ENCODE peak calls at places on chromosomes 4 and X, in nine cellular contexts. E is Caki2; K is stimulated activated CD4-positive, alpha-beta T cell treated with anti-CD3 and anti-CD28 coated beads, Interleukin-1b, Interleukin-23, amount 100 ng/mL, for 1 hour; V is SK-MEL-5; D is IMR-90; N is iris pigment epithelial cell; P is HEK293T; C is nephron progenitor cell; Q is PC-9. R is an unnamed sample.

GRCh38 chr4:7237863-7238262 is 45.5 kb downstream of the SORCS2 start:
- DNase-seq in E (no peak), K (no peak), V (no peak), D (peak; percentile 15), N (no peak), P (no peak), C (no peak), Q (no peak), R (no peak)

GRCh38 chr4:154719087-154719486 is 24.7 kb upstream of the LRAT start:
- DNase-seq in E (peak; percentile 54), K (no peak), V (peak; percentile 47), D (no peak), N (peak; percentile 79), P (no peak), C (no peak), Q (no peak), R (no peak)

GRCh38 chr4:127623755-127624087 is 9.0 kb upstream of the INTU start:
- DNase-seq in E (no peak), K (no peak), V (no peak), D (peak; percentile 41), N (peak; percentile 34), P (no peak), C (peak; percentile 34), Q (peak; percentile 8), R (no peak)

GRCh38 chrX:46912098-46912672 is at the start of gene JADE3:
- DNase-seq in E (peak; percentile 82), K (no peak), V (peak; percentile 74), D (peak; percentile 56), N (peak; percentile 67), P (peak; percentile 71), C (peak; percentile 81), Q (peak; percentile 68), R (no peak)

GRCh38 chrX:10821293-10821692 is 200.9 kb upstream of the MID1 start:
- DNase-seq in E (no peak), K (no peak), V (peak; percentile 0), D (no peak), N (no peak), P (no peak), C (no peak), Q (no peak), R (no peak)

GRCh38 chr4:76782837-76783236 is 115.1 kb downstream of the SOWAHB start:
- DNase-seq in E (no peak), K (no peak), V (no peak), D (peak; percentile 85), N (peak; percentile 90), P (no peak), C (no peak), Q (no peak), R (no peak)

GRCh38 chr4:23290656-23291055 is 597.9 kb downstream of the GBA3 start:
- DNase-seq in E (peak; percentile 88), K (no peak), V (peak; percentile 5), D (no peak), N (no peak), P (no peak), C (no peak), Q (peak; percentile 50), R (no peak)

GRCh38 chrX:53211391-53211978 is 13.5 kb downstream of the KDM5C start:
- DNase-seq in E (no peak), K (no peak), V (no peak), D (peak; percentile 61), N (peak; percentile 43), P (no peak), C (no peak), Q (no peak), R (no peak)

GRCh38 chr4:53522334-53522733 is 69.0 kb downstream of the LNX1 start:
- DNase-seq in E (no peak), K (no peak), V (no peak), D (peak; percentile 32), N (no peak), P (no peak), C (no peak), Q (no peak), R (no peak)

GRCh38 chr4:51858605-51859211 is 15.8 kb downstream of the DCUN1D4 start:
- DNase-seq in E (no peak), K (no peak), V (no peak), D (peak; percentile 43), N (peak; percentile 11), P (no peak), C (no peak), Q (no peak), R (no peak)

GRCh38 chrX:53194308-53194707 is 30.7 kb downstream of the KDM5C start:
- DNase-seq in E (no peak), K (no peak), V (no peak), D (no peak), N (no peak), P (no peak), C (no peak), Q (no peak), R (no peak)

GRCh38 chr4:123877561-123877960 is 481.0 kb downstream of the SPRY1 start:
- DNase-seq in E (no peak), K (no peak), V (no peak), D (peak; percentile 40), N (peak; percentile 79), P (no peak), C (no peak), Q (no peak), R (no peak)

GRCh38 chr4:182788197-182788596 is 129.0 kb downstream of the DCTD start:
- DNase-seq in E (no peak), K (no peak), V (no peak), D (no peak), N (no peak), P (no peak), C (no peak), Q (no peak), R (no peak)

GRCh38 chrX:129600981-129601424 is 53.8 kb downstream of the APLN start:
- DNase-seq in E (peak; percentile 6), K (no peak), V (peak; percentile 72), D (peak; percentile 27), N (peak; percentile 35), P (peak; percentile 61), C (peak; percentile 21), Q (no peak), R (no peak)

GRCh38 chr4:143023519-143023918 is 161.2 kb upstream of the USP38 start:
- DNase-seq in E (no peak), K (no peak), V (no peak), D (no peak), N (no peak), P (no peak), C (no peak), Q (no peak), R (no peak)

GRCh38 chr4:32002037-32002747 is 1282.0 kb downstream of the PCDH7 start:
- DNase-seq in E (no peak), K (no peak), V (peak; percentile 35), D (no peak), N (no peak), P (no peak), C (no peak), Q (no peak), R (no peak)

GRCh38 chr4:184267673-184268573 is 50.2 kb upstream of the ENPP6 start:
- DNase-seq in E (peak; percentile 68), K (no peak), V (peak; percentile 78), D (peak; percentile 97), N (peak; percentile 96), P (no peak), C (no peak), Q (peak; percentile 45), R (no peak)

GRCh38 chr4:121908346-121908745 is 38.1 kb upstream of the BBS7 start:
- DNase-seq in E (no peak), K (no peak), V (no peak), D (no peak), N (no peak), P (no peak), C (no peak), Q (no peak), R (no peak)

GRCh38 chr4:152919826-152920225 is 16.3 kb upstream of the FHDC1 start:
- DNase-seq in E (no peak), K (no peak), V (no peak), D (no peak), N (no peak), P (no peak), C (no peak), Q (no peak), R (no peak)

GRCh38 chr4:128861856-128862518 is 52.5 kb downstream of the JADE1 start:
- DNase-seq in E (no peak), K (no peak), V (no peak), D (no peak), N (no peak), P (no peak), C (no peak), Q (no peak), R (no peak)

GRCh38 chr4:121597346-121597934 is 99.3 kb downstream of the ANXA5 start:
- DNase-seq in E (peak; percentile 41), K (no peak), V (no peak), D (peak; percentile 5), N (peak; percentile 34), P (no peak), C (no peak), Q (no peak), R (no peak)

GRCh38 chr4:72670521-72670920 is 101.5 kb upstream of the ADAMTS3 start:
- DNase-seq in E (no peak), K (no peak), V (no peak), D (no peak), N (no peak), P (no peak), C (no peak), Q (no peak), R (no peak)

GRCh38 chr4:189313064-189313463 is 627.6 kb upstream of the FRG1 start:
- DNase-seq in E (no peak), K (no peak), V (no peak), D (no peak), N (no peak), P (no peak), C (no peak), Q (no peak), R (no peak)

GRCh38 chr4:86892639-86892965 is 380 bp upstream of the C4orf36 start:
- DNase-seq in E (no peak), K (no peak), V (no peak), D (no peak), N (peak; percentile 21), P (no peak), C (no peak), Q (no peak), R (no peak)

R was measured in cortex of kidney.